ENCODE peak calls at places on chromosomes 6 and 20, in eight cellular contexts. T is LoVo; A is CD8-positive, alpha-beta T cell; X is cardiac muscle cell; Y is Daoy; Q is HTR-8/SVneo; F is neural crest cell; B is GM12891. S is an unnamed sample.

GRCh38 chr6:155959898-155960297 is 504.3 kb upstream of the NOX3 start:
- DNase-seq in T (no peak), A (no peak), X (no peak), Y (no peak), Q (no peak), F (no peak), B (no peak), S (no peak)

GRCh38 chr6:111205502-111205901 is 118.2 kb downstream of the SLC16A10 start:
- DNase-seq in T (no peak), A (no peak), X (no peak), Y (no peak), Q (no peak), F (no peak), B (no peak), S (no peak)

GRCh38 chr20:58133020-58133419 is 95.4 kb downstream of the ANKRD60 start:
- DNase-seq in T (peak; percentile 9), A (no peak), X (no peak), Y (no peak), Q (no peak), F (no peak), B (no peak), S (no peak)

GRCh38 chr20:61763740-61764400 is 301.8 kb downstream of the TAF4 start:
- DNase-seq in T (no peak), A (no peak), X (no peak), Y (no peak), Q (no peak), F (no peak), B (no peak), S (no peak)

GRCh38 chr20:51468636-51469035 is 73.9 kb downstream of the NFATC2 start:
- DNase-seq in T (no peak), A (no peak), X (no peak), Y (no peak), Q (no peak), F (no peak), B (no peak), S (no peak)

GRCh38 chr20:34600892-34601653 is 42.6 kb downstream of the MAP1LC3A start:
- DNase-seq in T (no peak), A (no peak), X (no peak), Y (no peak), Q (no peak), F (no peak), B (no peak), S (no peak)

GRCh38 chr6:169539176-169539897 is 162.5 kb downstream of the WDR27 start:
- DNase-seq in T (no peak), A (no peak), X (no peak), Y (no peak), Q (no peak), F (no peak), B (no peak), S (no peak)

GRCh38 chr6:47196113-47196512 is 113.6 kb downstream of the TNFRSF21 start:
- DNase-seq in T (no peak), A (no peak), X (no peak), Y (no peak), Q (no peak), F (no peak), B (no peak), S (no peak)

GRCh38 chr20:57237006-57237953 is 29.2 kb downstream of the BMP7 start:
- DNase-seq in T (no peak), A (no peak), X (no peak), Y (no peak), Q (no peak), F (no peak), B (no peak), S (no peak)

GRCh38 chr6:22737331-22737730 is 168.0 kb downstream of the HDGFL1 start:
- DNase-seq in T (no peak), A (no peak), X (peak; percentile 78), Y (peak; percentile 61), Q (no peak), F (peak; percentile 62), B (no peak), S (peak; percentile 42)

GRCh38 chr6:157148391-157149323 is 174.7 kb downstream of the TMEM242 start:
- DNase-seq in T (no peak), A (no peak), X (no peak), Y (peak; percentile 98), Q (peak; percentile 81), F (no peak), B (no peak), S (no peak)

GRCh38 chr20:53865905-53866786 is 204.2 kb downstream of the BCAS1 start:
- DNase-seq in T (peak; percentile 72), A (no peak), X (peak; percentile 50), Y (peak; percentile 56), Q (peak; percentile 60), F (no peak), B (no peak), S (peak; percentile 74)